ENCODE peak calls at places on chromosome 10, in four cellular contexts. X is GM23248, Q is osteoblast, B is lung. G is an unnamed sample.
A peak's percentile ranks its signal among the peaks of the same experiment; 100 is the strongest.

GRCh38 chr10:59585046-59585700 is 124.5 kb downstream of the SLC16A9 start:
- DNase-seq in B (no peak), X (no peak), Q (no peak), G (no peak)

GRCh38 chr10:409403-410040 is 274.3 kb downstream of the ZMYND11 start:
- DNase-seq in Q (no peak), B (no peak), X (no peak), G (no peak)

GRCh38 chr10:132836832-132837540 is 51.0 kb upstream of the NKX6-2 start:
- DNase-seq in Q (peak; percentile 97), B (no peak), X (peak; percentile 68), G (peak; percentile 45)

GRCh38 chr10:88194041-88194887 is 330.8 kb downstream of the PTEN start:
- DNase-seq in B (no peak), X (peak; percentile 66), Q (no peak), G (no peak)

GRCh38 chr10:83076443-83076842 is 1062.9 kb upstream of the GHITM start:
- DNase-seq in Q (no peak), X (no peak), B (no peak), G (no peak)

GRCh38 chr10:46070749-46071148 is 24.7 kb upstream of the MSMB start:
- DNase-seq in Q (no peak), B (no peak), X (no peak), G (no peak)

GRCh38 chr10:21771219-21771618 is 232.3 kb downstream of the DNAJC1 start:
- DNase-seq in X (no peak), B (no peak), Q (no peak), G (no peak)

GRCh38 chr10:3749597-3750351 is 35.2 kb downstream of the KLF6 start:
- DNase-seq in X (peak; percentile 80), B (no peak), Q (no peak), G (peak; percentile 49)

GRCh38 chr10:110508389-110508788 is 10.7 kb downstream of the DUSP5 start:
- DNase-seq in X (no peak), Q (no peak), B (no peak), G (no peak)
- H3K36me3 ChIP-seq in X (peaks cover 58% of the 10 kb centered on the region), Q (peaks cover 69% of the 10 kb centered on the region), B (peaks cover 30% of the 10 kb centered on the region), G (peaks cover 70% of the 10 kb centered on the region)

GRCh38 chr10:68957654-68958053 is 1.7 kb downstream of the DDX21 start:
- DNase-seq in Q (no peak), X (peak; percentile 50), B (no peak), G (peak; percentile 22)
- H3K36me3 ChIP-seq in Q (peaks cover 30% of the 10 kb centered on the region), X (peaks cover 28% of the 10 kb centered on the region), B (peaks cover 3% of the 10 kb centered on the region), G (peaks cover 37% of the 10 kb centered on the region)

GRCh38 chr10:17710181-17710580 is 41.8 kb upstream of the TMEM236 start:
- DNase-seq in X (no peak), Q (no peak), B (no peak), G (no peak)

GRCh38 chr10:17713133-17713532 is 38.9 kb upstream of the TMEM236 start:
- DNase-seq in B (no peak), Q (no peak), X (no peak), G (no peak)

GRCh38 chr10:17712053-17712452 is 39.9 kb upstream of the TMEM236 start:
- DNase-seq in B (no peak), X (no peak), Q (no peak), G (no peak)

GRCh38 chr10:17708806-17709205 is 43.2 kb upstream of the TMEM236 start:
- DNase-seq in B (no peak), X (no peak), Q (no peak), G (no peak)

DNA sequence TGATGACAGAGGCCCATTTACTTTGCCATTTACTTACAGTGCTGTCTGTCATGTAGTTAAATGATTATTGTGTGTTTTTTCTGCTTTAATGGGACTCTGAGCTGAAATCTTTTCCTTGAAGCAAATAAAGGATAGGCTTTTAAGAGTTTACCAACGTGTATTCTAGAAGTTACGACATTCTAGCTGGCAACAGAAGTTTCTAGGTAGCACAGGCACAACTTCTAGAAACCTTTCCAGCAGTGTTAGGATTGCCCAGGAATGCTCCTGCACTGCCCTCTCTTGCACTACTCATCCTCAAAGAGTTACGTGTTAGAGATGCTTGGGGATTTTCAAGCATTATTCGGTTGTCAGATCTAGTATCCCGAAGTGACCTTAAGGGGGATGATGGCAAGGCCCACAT is 42.5 kb upstream of the TMEM236 start:
- DNase-seq in Q (no peak), B (no peak), X (no peak), G (no peak)
- H3K36me3 ChIP-seq in Q (peaks cover 40% of the 10 kb centered on the region), B (peaks cover 19% of the 10 kb centered on the region), X (peaks cover 61% of the 10 kb centered on the region), G (peaks cover 9% of the 10 kb centered on the region)

DNA sequence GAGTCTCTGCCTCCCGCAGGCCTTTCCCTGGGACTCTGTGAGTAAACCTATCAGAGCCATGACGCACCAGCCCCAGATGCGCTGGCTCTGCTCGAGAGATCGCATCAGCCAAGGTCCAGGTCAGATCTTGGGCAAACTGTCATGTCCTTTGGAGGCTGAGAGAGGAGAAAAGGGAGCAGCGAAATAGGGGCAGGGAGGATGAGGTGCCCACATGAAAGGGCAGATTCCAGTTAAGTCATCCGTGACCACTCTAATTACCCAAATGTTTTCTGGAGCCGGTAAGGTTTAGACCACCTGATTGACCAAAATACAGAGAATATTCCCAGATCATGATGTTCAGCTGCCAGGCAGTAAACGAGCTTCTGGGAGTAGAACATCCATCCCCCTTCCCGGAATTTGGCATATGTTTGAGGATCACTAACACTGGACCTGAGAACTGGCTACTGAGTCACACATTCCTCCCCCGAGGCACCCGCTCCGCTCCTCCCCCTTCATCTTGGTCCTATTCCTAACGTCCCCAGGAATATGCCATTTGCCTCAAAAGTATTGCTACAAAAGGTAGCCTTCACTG is 88.0 kb downstream of the FGFR2 start:
- DNase-seq in B (no peak), X (no peak), Q (no peak), G (no peak)
- H3K36me3 ChIP-seq in B (no peaks in the 10 kb centered on the region), X (no peaks in the 10 kb centered on the region), Q (no peaks in the 10 kb centered on the region), G (no peaks in the 10 kb centered on the region)

DNA sequence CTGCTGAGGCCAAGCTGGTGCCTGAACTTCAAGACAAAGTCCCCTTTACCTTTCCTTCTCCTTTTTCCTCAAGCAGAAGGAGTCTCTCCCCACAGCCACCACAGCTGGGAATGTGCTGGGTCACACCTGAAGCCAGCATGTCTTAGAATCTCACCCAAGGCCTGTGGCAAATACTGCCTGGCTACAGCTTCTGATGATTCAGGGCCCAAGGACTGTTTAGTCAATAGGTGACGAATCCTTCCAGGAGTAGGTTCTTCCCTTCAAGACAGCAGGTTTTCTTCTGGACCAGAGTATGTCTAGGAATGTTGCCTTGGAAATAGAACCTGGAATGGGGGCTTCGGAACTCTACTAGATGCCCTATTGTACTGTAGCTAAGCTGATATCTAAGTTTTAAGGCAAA is 374.6 kb downstream of the KIF20B start:
- DNase-seq in Q (no peak), B (no peak), X (no peak), G (no peak)
- H3K36me3 ChIP-seq in Q (no peaks in the 10 kb centered on the region), B (no peaks in the 10 kb centered on the region), X (no peaks in the 10 kb centered on the region), G (no peaks in the 10 kb centered on the region)

DNA sequence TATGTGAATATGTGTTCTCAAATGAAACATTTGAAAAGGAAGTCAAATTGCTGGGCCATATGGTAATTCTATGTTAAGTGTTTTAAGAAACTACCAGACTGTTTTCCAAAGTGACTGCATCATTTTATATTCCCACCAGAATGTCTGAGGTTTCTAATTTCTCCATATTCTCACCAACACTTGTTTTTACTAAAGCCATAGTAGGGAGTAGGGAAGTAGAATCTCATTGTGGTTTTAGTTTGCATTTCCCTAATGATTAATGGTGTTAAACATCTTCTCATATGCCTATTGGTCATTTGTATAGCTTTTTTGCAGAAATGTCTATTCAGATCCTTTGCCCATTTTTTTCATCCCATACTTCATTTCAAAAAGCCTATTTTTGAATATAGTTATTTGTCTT is 9.1 kb upstream of the SEMA4G start:
- DNase-seq in Q (no peak), X (no peak), B (no peak), G (no peak)
- H3K36me3 ChIP-seq in Q (peaks cover 68% of the 10 kb centered on the region), X (peaks cover 73% of the 10 kb centered on the region), B (peaks cover 9% of the 10 kb centered on the region), G (peaks cover 62% of the 10 kb centered on the region)

DNA sequence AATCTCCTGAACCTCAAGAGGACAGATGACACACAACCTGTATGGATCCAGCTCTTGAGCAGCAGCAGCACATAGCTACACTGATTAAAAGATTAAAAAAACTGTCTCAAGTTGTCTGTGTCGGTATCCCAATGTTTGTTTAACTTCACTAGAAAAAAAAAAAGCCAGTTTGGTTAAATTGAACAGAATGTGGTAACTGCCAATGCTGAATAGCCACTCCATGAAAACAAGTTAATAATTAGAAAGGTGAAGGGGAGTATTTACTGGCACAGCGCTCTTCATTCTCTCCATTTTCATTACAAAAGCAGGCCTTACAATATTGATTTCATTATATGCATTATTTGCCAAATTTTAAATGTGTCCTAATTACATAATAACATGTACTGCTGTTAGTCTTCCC is 47.6 kb downstream of the GDI2 start:
- DNase-seq in B (no peak), Q (no peak), X (no peak), G (no peak)
- H3K36me3 ChIP-seq in B (peaks cover 35% of the 10 kb centered on the region), Q (peaks cover 83% of the 10 kb centered on the region), X (peaks cover 87% of the 10 kb centered on the region), G (peaks cover 81% of the 10 kb centered on the region)

DNA sequence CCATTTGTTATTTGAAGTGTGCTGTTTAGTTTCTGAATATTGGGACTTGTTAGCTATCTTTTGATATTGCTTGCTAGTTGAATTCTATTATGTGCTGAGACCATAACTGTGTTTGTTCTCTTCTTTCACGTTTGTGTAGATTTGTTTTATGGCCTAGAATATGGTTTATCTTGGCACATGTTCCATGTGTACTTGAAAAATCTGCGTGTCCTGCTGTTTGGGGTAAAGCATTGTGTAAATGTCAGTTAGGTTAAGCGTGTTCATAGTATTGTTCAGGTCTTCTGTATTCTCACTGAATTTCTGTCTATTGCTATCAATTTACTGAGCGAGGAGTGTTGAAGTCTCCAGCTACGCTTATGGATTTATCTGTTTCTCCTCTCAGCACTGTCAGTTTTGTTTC is 19.4 kb downstream of the MMP21 start:
- DNase-seq in X (no peak), B (no peak), Q (no peak), G (no peak)
- H3K36me3 ChIP-seq in X (peaks cover 57% of the 10 kb centered on the region), B (peaks cover 30% of the 10 kb centered on the region), Q (peaks cover 60% of the 10 kb centered on the region), G (peaks cover 61% of the 10 kb centered on the region)

GRCh38 chr10:125032474-125032873 is 90.6 kb downstream of the ZRANB1 start:
- DNase-seq in X (no peak), Q (no peak), B (no peak), G (no peak)
- H3K36me3 ChIP-seq in X (no peaks in the 10 kb centered on the region), Q (no peaks in the 10 kb centered on the region), B (peaks cover 11% of the 10 kb centered on the region), G (no peaks in the 10 kb centered on the region)

GRCh38 chr10:124706462-124706857 is 37.7 kb downstream of the FAM53B start:
- DNase-seq in B (no peak), X (no peak), Q (no peak), G (no peak)
- H3K36me3 ChIP-seq in B (peaks cover 14% of the 10 kb centered on the region), X (no peaks in the 10 kb centered on the region), Q (peaks cover 6% of the 10 kb centered on the region), G (no peaks in the 10 kb centered on the region)